ENCODE peak calls at places on chromosome 6, in four cellular contexts. Z is choroid plexus epithelial cell, J is mucosa of descending colon, E is H7. U is an unnamed sample.

GRCh38 chr6:36642913-36643817 is 35.3 kb upstream of the CDKN1A start:
- DNase-seq in Z (peak), J (peak), E (no peak), U (peak)

GRCh38 chr6:29011276-29011734 is 6.2 kb upstream of the ZNF311 start:
- DNase-seq in Z (peak), J (no peak), E (peak), U (peak)

GRCh38 chr6:153092082-153093013 is 38.7 kb downstream of the RGS17 start:
- DNase-seq in Z (peak), J (no peak), E (no peak), U (peak)

GRCh38 chr6:44072959-44073611 is 54.2 kb downstream of the MRPL14 start:
- DNase-seq in Z (peak), J (peak), E (peak), U (peak)

GRCh38 chr6:77172578-77172977 is 290.7 kb downstream of the HTR1B start:
- DNase-seq in Z (no peak), J (no peak), E (no peak), U (no peak)

GRCh38 chr6:90222008-90222407 is 74.6 kb downstream of the BACH2 start:
- DNase-seq in Z (no peak), J (no peak), E (no peak), U (no peak)

GRCh38 chr6:15290962-15291704 is 45.3 kb downstream of the JARID2 start:
- DNase-seq in Z (no peak), J (no peak), E (peak), U (no peak)

GRCh38 chr6:164911873-164912580 is 397.4 kb downstream of the C6orf118 start:
- DNase-seq in Z (no peak), J (no peak), E (no peak), U (no peak)

GRCh38 chr6:13431861-13432465 is 55.4 kb downstream of the GFOD1 start:
- DNase-seq in Z (peak), J (no peak), E (peak), U (peak)

GRCh38 chr6:34005845-34006644 is 139.8 kb downstream of the GRM4 start:
- DNase-seq in Z (no peak), J (no peak), E (peak), U (no peak)

GRCh38 chr6:151012321-151013294 is 147.1 kb downstream of the MTHFD1L start:
- DNase-seq in Z (peak), J (no peak), E (no peak), U (peak)

GRCh38 chr6:80425089-80425823 is 318.8 kb downstream of the BCKDHB start:
- DNase-seq in Z (peak), J (no peak), E (no peak), U (peak)

GRCh38 chr6:138162104-138162946 is 586 bp downstream of the ARFGEF3 start:
- DNase-seq in Z (no peak), J (peak), E (peak), U (no peak)

GRCh38 chr6:39090036-39090435 is 24.9 kb downstream of the SAYSD1 start:
- DNase-seq in Z (no peak), J (no peak), E (no peak), U (no peak)

GRCh38 chr6:136846046-136846445 is 23.7 kb downstream of the PEX7 start:
- DNase-seq in Z (peak), J (no peak), E (peak), U (peak)

GRCh38 chr6:16438677-16439615 is 200.6 kb downstream of the GMPR start:
- DNase-seq in Z (peak), J (no peak), E (peak), U (peak)

GRCh38 chr6:91704531-91704930 is 1117.7 kb upstream of the MAP3K7 start:
- DNase-seq in Z (peak), J (no peak), E (no peak), U (peak)

DNA sequence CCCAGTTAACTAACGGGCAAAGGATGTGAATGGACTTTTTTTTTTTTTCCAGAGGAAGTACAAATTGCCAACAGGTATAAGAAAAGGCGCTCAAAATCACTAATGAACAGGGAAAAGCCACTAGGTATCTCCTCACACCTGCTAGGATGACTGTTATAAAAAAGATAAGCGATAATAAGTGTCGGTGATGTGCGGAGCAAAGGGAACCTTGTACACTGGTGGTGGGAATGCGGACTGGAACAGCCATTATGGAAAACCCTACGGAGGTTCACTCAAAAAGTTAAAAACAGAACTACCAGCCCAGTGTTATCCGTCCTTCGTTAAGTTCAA is 787 bp upstream of the RAB32 start:
- DNase-seq in Z (peak), J (no peak), E (no peak), U (peak)
- H3K4me3 ChIP-seq in Z (peak), J (peak), E (peak), U (peak)

GRCh38 chr6:54847799-54848597 is 1.4 kb downstream of the FAM83B start:
- DNase-seq in Z (peak), J (no peak), E (no peak), U (peak)
- H3K4me3 ChIP-seq in Z (no peak), J (peak), E (no peak), U (no peak)

DNA sequence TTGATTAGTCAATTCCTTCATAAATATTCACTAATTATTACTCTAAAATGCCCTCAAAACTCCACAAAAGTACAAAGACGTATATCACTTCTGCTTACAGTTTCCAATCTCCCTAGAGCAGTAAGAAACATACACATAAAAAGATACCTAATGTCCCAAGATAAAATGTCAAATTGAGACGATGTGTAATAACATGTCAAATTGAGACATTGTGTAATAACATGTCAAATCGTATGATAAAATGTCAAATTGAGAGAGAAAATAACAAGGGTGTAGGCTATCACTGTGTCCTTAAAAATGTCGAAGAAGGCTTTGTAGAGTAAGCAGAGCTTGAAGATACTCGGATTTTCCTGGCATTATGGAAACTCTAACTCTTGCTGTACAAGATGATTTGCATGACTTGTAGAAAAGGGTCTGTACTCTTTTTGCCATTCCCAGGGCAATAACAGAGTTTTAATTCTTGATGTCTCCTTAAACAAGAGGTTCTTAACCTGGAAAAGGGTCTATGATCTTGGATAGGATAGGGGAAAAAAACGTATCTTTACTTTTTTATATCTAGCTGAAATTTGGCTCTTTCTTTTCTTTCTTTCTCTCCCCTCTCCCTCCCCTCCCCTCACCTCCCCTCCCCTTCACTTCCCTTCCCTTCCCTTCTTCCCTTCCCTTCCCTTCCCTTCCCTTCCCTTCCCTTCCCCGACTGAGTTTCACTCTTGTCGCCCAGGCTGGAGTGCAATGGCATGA is 67.7 kb upstream of the ADGRG6 start:
- DNase-seq in Z (no peak), J (no peak), E (no peak), U (no peak)
- H3K4me3 ChIP-seq in Z (no peak), J (no peak), E (no peak), U (no peak)

DNA sequence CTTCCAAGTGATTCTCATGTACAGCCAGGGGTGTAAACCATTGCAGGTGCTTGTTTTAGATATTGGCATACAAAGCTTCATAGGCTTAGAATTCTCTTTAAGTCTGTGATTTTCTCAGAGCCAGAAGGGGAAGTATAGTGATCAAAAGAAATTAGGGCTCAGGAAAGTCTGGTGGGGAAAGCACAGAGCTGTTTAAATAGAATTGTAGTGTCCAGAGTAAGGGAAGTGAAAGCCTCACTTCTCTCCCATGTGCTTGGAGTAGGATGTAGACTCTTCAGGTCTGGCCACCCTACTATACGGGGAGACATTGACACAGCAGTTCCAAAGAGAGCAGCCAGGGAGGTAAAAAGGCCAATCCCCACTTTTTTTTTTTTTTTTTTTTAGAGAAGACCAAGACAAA is 10.4 kb downstream of the GCNT2 start:
- DNase-seq in Z (no peak), J (no peak), E (no peak), U (no peak)
- H3K4me3 ChIP-seq in Z (no peak), J (no peak), E (no peak), U (no peak)